ENCODE peak calls at places on chromosomes 12 and 14, in nine cellular contexts. One of them, this sample, is unnamed.

GRCh38 chr12:40261937-40262336 is 37.1 kb downstream of the LRRK2 start:
- DNase-seq in left ventricle myocardium inferior: no peak
- DNase-seq in IMR-90: no peak
- DNase-seq in tibial artery: no peak
- DNase-seq in CD8-positive, alpha-beta T cell: no peak
- DNase-seq in right lobe of liver: no peak
- DNase-seq in heart right ventricle: no peak
- DNase-seq in esophagus squamous epithelium: no peak
- DNase-seq in psoas muscle: no peak
- DNase-seq in this sample: no peak

GRCh38 chr14:80543211-80543610 is 331.9 kb upstream of the DIO2 start:
- DNase-seq in psoas muscle: no peak
- DNase-seq in IMR-90: no peak
- DNase-seq in tibial artery: no peak
- DNase-seq in esophagus squamous epithelium: no peak
- DNase-seq in left ventricle myocardium inferior: no peak
- DNase-seq in heart right ventricle: no peak
- DNase-seq in CD8-positive, alpha-beta T cell: no peak
- DNase-seq in right lobe of liver: no peak
- DNase-seq in this sample: no peak

GRCh38 chr12:5520831-5521230 is 88.9 kb downstream of the NTF3 start:
- DNase-seq in CD8-positive, alpha-beta T cell: no peak
- DNase-seq in psoas muscle: no peak
- DNase-seq in heart right ventricle: no peak
- DNase-seq in esophagus squamous epithelium: no peak
- DNase-seq in left ventricle myocardium inferior: no peak
- DNase-seq in tibial artery: no peak
- DNase-seq in IMR-90: no peak
- DNase-seq in right lobe of liver: no peak
- DNase-seq in this sample: no peak

GRCh38 chr12:3313066-3313465 is 177.9 kb upstream of the PRMT8 start:
- DNase-seq in psoas muscle: no peak
- DNase-seq in heart right ventricle: no peak
- DNase-seq in tibial artery: no peak
- DNase-seq in left ventricle myocardium inferior: no peak
- DNase-seq in CD8-positive, alpha-beta T cell: no peak
- DNase-seq in IMR-90: peak; percentile 88
- DNase-seq in esophagus squamous epithelium: no peak
- DNase-seq in right lobe of liver: no peak
- DNase-seq in this sample: no peak

GRCh38 chr14:57834961-57835360 is 30.9 kb downstream of the SLC35F4 start:
- DNase-seq in right lobe of liver: no peak
- DNase-seq in psoas muscle: no peak
- DNase-seq in IMR-90: no peak
- DNase-seq in tibial artery: no peak
- DNase-seq in heart right ventricle: no peak
- DNase-seq in esophagus squamous epithelium: no peak
- DNase-seq in CD8-positive, alpha-beta T cell: no peak
- DNase-seq in left ventricle myocardium inferior: no peak
- DNase-seq in this sample: no peak

GRCh38 chr12:1531160-1531653 is 63.2 kb downstream of the FBXL14 start:
- DNase-seq in esophagus squamous epithelium: no peak
- DNase-seq in heart right ventricle: no peak
- DNase-seq in left ventricle myocardium inferior: no peak
- DNase-seq in tibial artery: no peak
- DNase-seq in psoas muscle: no peak
- DNase-seq in IMR-90: no peak
- DNase-seq in CD8-positive, alpha-beta T cell: no peak
- DNase-seq in right lobe of liver: no peak
- DNase-seq in this sample: peak; percentile 66

GRCh38 chr12:41089438-41089837 is 98.7 kb upstream of the PDZRN4 start:
- DNase-seq in esophagus squamous epithelium: no peak
- DNase-seq in right lobe of liver: no peak
- DNase-seq in heart right ventricle: no peak
- DNase-seq in CD8-positive, alpha-beta T cell: no peak
- DNase-seq in psoas muscle: no peak
- DNase-seq in tibial artery: no peak
- DNase-seq in IMR-90: no peak
- DNase-seq in left ventricle myocardium inferior: no peak
- DNase-seq in this sample: no peak

GRCh38 chr14:50839048-50839447 is 8.1 kb upstream of the NIN start:
- DNase-seq in tibial artery: no peak
- DNase-seq in right lobe of liver: no peak
- DNase-seq in left ventricle myocardium inferior: no peak
- DNase-seq in esophagus squamous epithelium: no peak
- DNase-seq in psoas muscle: no peak
- DNase-seq in heart right ventricle: no peak
- DNase-seq in IMR-90: peak; percentile 46
- DNase-seq in CD8-positive, alpha-beta T cell: no peak
- DNase-seq in this sample: no peak

GRCh38 chr14:66507181-66507721 is 696 bp upstream of the GPHN start:
- DNase-seq in psoas muscle: no peak
- DNase-seq in right lobe of liver: no peak
- DNase-seq in IMR-90: no peak
- DNase-seq in esophagus squamous epithelium: no peak
- DNase-seq in tibial artery: no peak
- DNase-seq in heart right ventricle: no peak
- DNase-seq in left ventricle myocardium inferior: no peak
- DNase-seq in CD8-positive, alpha-beta T cell: no peak
- DNase-seq in this sample: no peak

GRCh38 chr12:98373019-98373554 is 142.3 kb upstream of the TMPO start:
- DNase-seq in IMR-90: peak; percentile 51
- DNase-seq in left ventricle myocardium inferior: no peak
- DNase-seq in CD8-positive, alpha-beta T cell: no peak
- DNase-seq in psoas muscle: no peak
- DNase-seq in heart right ventricle: no peak
- DNase-seq in tibial artery: no peak
- DNase-seq in right lobe of liver: no peak
- DNase-seq in esophagus squamous epithelium: no peak
- DNase-seq in this sample: no peak

GRCh38 chr12:51635371-51635770 is 44.3 kb downstream of the SCN8A start:
- DNase-seq in tibial artery: no peak
- DNase-seq in right lobe of liver: no peak
- DNase-seq in left ventricle myocardium inferior: no peak
- DNase-seq in heart right ventricle: no peak
- DNase-seq in esophagus squamous epithelium: no peak
- DNase-seq in CD8-positive, alpha-beta T cell: no peak
- DNase-seq in IMR-90: peak; percentile 20
- DNase-seq in psoas muscle: no peak
- DNase-seq in this sample: no peak

GRCh38 chr12:132260721-132261120 is 68.7 kb downstream of the GALNT9 start:
- DNase-seq in esophagus squamous epithelium: no peak
- DNase-seq in CD8-positive, alpha-beta T cell: no peak
- DNase-seq in heart right ventricle: no peak
- DNase-seq in right lobe of liver: no peak
- DNase-seq in psoas muscle: no peak
- DNase-seq in IMR-90: no peak
- DNase-seq in tibial artery: no peak
- DNase-seq in left ventricle myocardium inferior: no peak
- DNase-seq in this sample: no peak

GRCh38 chr12:88360349-88360748 is 218.2 kb downstream of the TMTC3 start:
- DNase-seq in right lobe of liver: no peak
- DNase-seq in esophagus squamous epithelium: no peak
- DNase-seq in left ventricle myocardium inferior: no peak
- DNase-seq in heart right ventricle: no peak
- DNase-seq in tibial artery: no peak
- DNase-seq in IMR-90: no peak
- DNase-seq in CD8-positive, alpha-beta T cell: no peak
- DNase-seq in psoas muscle: no peak
- DNase-seq in this sample: no peak

GRCh38 chr14:60724080-60724618 is at the start of gene SIX4:
- DNase-seq in IMR-90: peak; percentile 92
- DNase-seq in psoas muscle: peak; percentile 90
- DNase-seq in tibial artery: peak; percentile 67
- DNase-seq in CD8-positive, alpha-beta T cell: no peak
- DNase-seq in esophagus squamous epithelium: no peak
- DNase-seq in left ventricle myocardium inferior: peak; percentile 49
- DNase-seq in right lobe of liver: peak; percentile 59
- DNase-seq in heart right ventricle: peak; percentile 41
- DNase-seq in this sample: peak; percentile 80
- H3K27me3 ChIP-seq in IMR-90: no peaks in the 10 kb centered on the region
- H3K27me3 ChIP-seq in psoas muscle: peaks cover 2% of the 10 kb centered on the region
- H3K27me3 ChIP-seq in tibial artery: no peaks in the 10 kb centered on the region
- H3K27me3 ChIP-seq in CD8-positive, alpha-beta T cell: peaks cover 49% of the 10 kb centered on the region
- H3K27me3 ChIP-seq in esophagus squamous epithelium: no peaks in the 10 kb centered on the region
- H3K27me3 ChIP-seq in left ventricle myocardium inferior: peaks cover 92% of the 10 kb centered on the region
- H3K27me3 ChIP-seq in right lobe of liver: no peaks in the 10 kb centered on the region
- H3K27me3 ChIP-seq in heart right ventricle: peaks cover 98% of the 10 kb centered on the region
- H3K27me3 ChIP-seq in this sample: peaks cover 57% of the 10 kb centered on the region

GRCh38 chr14:99592933-99593753 is 10.9 kb downstream of the CCDC85C start:
- DNase-seq in right lobe of liver: no peak
- DNase-seq in IMR-90: no peak
- DNase-seq in psoas muscle: no peak
- DNase-seq in left ventricle myocardium inferior: no peak
- DNase-seq in esophagus squamous epithelium: no peak
- DNase-seq in tibial artery: no peak
- DNase-seq in heart right ventricle: no peak
- DNase-seq in CD8-positive, alpha-beta T cell: no peak
- DNase-seq in this sample: no peak
- H3K27ac ChIP-seq in right lobe of liver: no peak overlapping the region
- H3K27ac ChIP-seq in IMR-90: no peak overlapping the region
- H3K27ac ChIP-seq in psoas muscle: peak overlapping the region; percentile 32
- H3K27ac ChIP-seq in left ventricle myocardium inferior: peak overlapping the region; percentile 67
- H3K27ac ChIP-seq in esophagus squamous epithelium: peak overlapping the region; percentile 44
- H3K27ac ChIP-seq in tibial artery: no peak overlapping the region
- H3K27ac ChIP-seq in heart right ventricle: no peak overlapping the region
- H3K27ac ChIP-seq in CD8-positive, alpha-beta T cell: no peak overlapping the region
- H3K27ac ChIP-seq in this sample: peak overlapping the region; percentile 47

GRCh38 chr12:67647547-67648305 is 819 bp upstream of the DYRK2 start:
- DNase-seq in tibial artery: peak; percentile 85
- DNase-seq in heart right ventricle: peak; percentile 86
- DNase-seq in CD8-positive, alpha-beta T cell: no peak
- DNase-seq in esophagus squamous epithelium: no peak
- DNase-seq in left ventricle myocardium inferior: peak; percentile 83
- DNase-seq in psoas muscle: peak; percentile 91
- DNase-seq in right lobe of liver: peak; percentile 76
- DNase-seq in IMR-90: peak; percentile 88
- DNase-seq in this sample: peak; percentile 84
- TF ChIP-seq CTCF in tibial artery: peak; percentile 37
- TF ChIP-seq CTCF in heart right ventricle: peak; percentile 40
- TF ChIP-seq CTCF in CD8-positive, alpha-beta T cell: no peak
- TF ChIP-seq CTCF in esophagus squamous epithelium: no peak
- TF ChIP-seq CTCF in left ventricle myocardium inferior: peak; percentile 54
- TF ChIP-seq CTCF in psoas muscle: peak; percentile 43
- TF ChIP-seq CTCF in right lobe of liver: peak; percentile 11
- TF ChIP-seq CTCF in IMR-90: peak; percentile 38
- TF ChIP-seq CTCF in this sample: peak; percentile 34

DNA sequence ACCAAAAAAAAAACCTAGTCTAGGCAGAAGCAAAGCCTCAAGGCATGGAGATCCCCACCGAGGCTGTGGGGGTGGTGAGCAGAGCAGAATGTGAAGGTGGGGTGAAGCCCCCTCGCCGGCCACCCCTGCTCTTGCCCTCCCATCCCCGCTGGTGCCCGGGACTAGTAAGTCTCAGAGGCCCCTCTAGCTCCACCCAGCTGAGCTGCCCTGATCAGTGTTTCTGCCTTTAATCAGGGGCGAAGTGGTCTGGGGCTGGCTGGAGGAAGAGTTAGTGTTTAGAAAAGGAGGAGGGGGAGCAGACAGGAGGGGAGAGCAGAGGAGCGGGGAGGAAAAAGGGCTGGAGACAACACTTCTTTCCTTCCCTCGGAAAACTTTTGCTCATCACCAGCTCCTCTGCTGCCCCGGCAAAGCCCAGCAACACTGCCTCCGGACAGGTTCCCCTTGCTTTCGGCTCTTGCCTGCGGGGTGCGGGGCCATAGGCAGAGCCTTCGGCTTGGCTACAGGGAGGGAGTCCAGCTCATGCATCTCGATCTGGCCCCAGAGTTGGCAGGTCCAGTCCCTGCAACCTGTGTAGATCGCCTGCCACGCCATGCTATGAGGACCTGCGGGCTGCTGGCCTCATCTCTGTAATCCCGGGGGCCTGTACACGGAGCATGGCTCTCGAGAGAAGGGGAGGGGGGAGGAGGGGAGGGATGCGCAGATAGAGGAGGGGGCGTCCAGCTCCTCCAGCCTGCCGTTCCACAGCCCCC is 3.4 kb upstream of the DLK1 start:
- DNase-seq in CD8-positive, alpha-beta T cell: no peak
- DNase-seq in left ventricle myocardium inferior: no peak
- DNase-seq in right lobe of liver: no peak
- DNase-seq in tibial artery: no peak
- DNase-seq in heart right ventricle: no peak
- DNase-seq in IMR-90: no peak
- DNase-seq in psoas muscle: peak; percentile 12
- DNase-seq in esophagus squamous epithelium: no peak
- DNase-seq in this sample: no peak
- H3K27me3 ChIP-seq in CD8-positive, alpha-beta T cell: no peaks in the 10 kb centered on the region
- H3K27me3 ChIP-seq in left ventricle myocardium inferior: peaks cover 100% of the 10 kb centered on the region
- H3K27me3 ChIP-seq in right lobe of liver: no peaks in the 10 kb centered on the region
- H3K27me3 ChIP-seq in tibial artery: no peaks in the 10 kb centered on the region
- H3K27me3 ChIP-seq in heart right ventricle: peaks cover 50% of the 10 kb centered on the region
- H3K27me3 ChIP-seq in IMR-90: peaks cover 95% of the 10 kb centered on the region
- H3K27me3 ChIP-seq in psoas muscle: peaks cover 48% of the 10 kb centered on the region
- H3K27me3 ChIP-seq in esophagus squamous epithelium: peaks cover 11% of the 10 kb centered on the region
- H3K27me3 ChIP-seq in this sample: peaks cover 57% of the 10 kb centered on the region

DNA sequence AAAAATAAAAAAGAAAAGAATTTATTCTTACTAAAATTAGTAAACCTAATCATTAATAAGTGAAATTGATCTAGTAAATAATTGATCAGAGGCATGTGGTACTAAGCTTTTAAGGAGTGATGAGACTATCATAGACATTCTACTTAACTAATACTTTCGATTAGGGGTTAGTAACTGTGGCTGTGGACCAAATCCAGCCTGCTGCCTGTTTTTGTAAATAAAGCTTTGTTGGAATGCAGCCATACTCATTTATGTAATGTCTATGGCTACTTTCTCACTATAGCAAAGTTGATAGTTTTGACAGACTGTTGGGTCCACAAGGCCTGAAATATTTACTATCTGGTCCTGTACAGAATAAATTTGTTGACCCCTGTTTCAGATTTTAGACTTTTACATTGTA is 63.2 kb downstream of the PLEKHA5 start:
- DNase-seq in esophagus squamous epithelium: no peak
- DNase-seq in heart right ventricle: no peak
- DNase-seq in IMR-90: no peak
- DNase-seq in right lobe of liver: no peak
- DNase-seq in CD8-positive, alpha-beta T cell: no peak
- DNase-seq in tibial artery: no peak
- DNase-seq in psoas muscle: no peak
- DNase-seq in left ventricle myocardium inferior: no peak
- DNase-seq in this sample: no peak
- H3K27ac ChIP-seq in esophagus squamous epithelium: no peak overlapping the region
- H3K27ac ChIP-seq in heart right ventricle: peak overlapping the region; percentile 81
- H3K27ac ChIP-seq in IMR-90: no peak overlapping the region
- H3K27ac ChIP-seq in right lobe of liver: no peak overlapping the region
- H3K27ac ChIP-seq in CD8-positive, alpha-beta T cell: no peak overlapping the region
- H3K27ac ChIP-seq in tibial artery: no peak overlapping the region
- H3K27ac ChIP-seq in psoas muscle: no peak overlapping the region
- H3K27ac ChIP-seq in left ventricle myocardium inferior: peak overlapping the region; percentile 77
- H3K27ac ChIP-seq in this sample: no peak overlapping the region